ENCODE peak calls at places on chromosomes 5 and 9, in four cellular contexts. P is hypothalamus, G is NCI-H2107, Q is left kidney. D is an unnamed sample.
A peak's percentile ranks its signal among the peaks of the same experiment; 100 is the strongest.

GRCh38 chr5:149685494-149685893 is 44.6 kb upstream of the PPARGC1B start:
- DNase-seq in P (no peak), G (no peak), Q (no peak), D (no peak)

GRCh38 chr9:114155967-114156294 is 594 bp downstream of the COL27A1 start:
- DNase-seq in Q (peak; percentile 48), G (no peak), P (no peak), D (no peak)

GRCh38 chr5:173554989-173555705 is 61.3 kb downstream of the BOD1 start:
- DNase-seq in P (peak; percentile 17), G (no peak), Q (no peak), D (no peak)

GRCh38 chr5:67215592-67216471 is 19.2 kb upstream of the CD180 start:
- DNase-seq in Q (peak; percentile 48), G (no peak), P (no peak), D (peak; percentile 87)

GRCh38 chr5:61790678-61791077 is 458.6 kb downstream of the ZSWIM6 start:
- DNase-seq in P (no peak), G (no peak), Q (no peak), D (no peak)

GRCh38 chr9:109939698-109940342 is 159.8 kb downstream of the PALM2AKAP2 start:
- DNase-seq in Q (no peak), G (no peak), P (no peak), D (no peak)

GRCh38 chr9:132049323-132049882 is 30.3 kb downstream of the MED27 start:
- DNase-seq in Q (no peak), G (no peak), P (no peak), D (no peak)

GRCh38 chr9:82706781-82707180 is 356.2 kb downstream of the RASEF start:
- DNase-seq in Q (no peak), P (no peak), G (no peak), D (no peak)

GRCh38 chr5:62259699-62260220 is 46.2 kb upstream of the KIF2A start:
- DNase-seq in P (no peak), Q (peak; percentile 72), G (no peak), D (no peak)

GRCh38 chr5:17860660-17861315 is 226.5 kb downstream of the TAF11L14 start:
- DNase-seq in P (no peak), G (no peak), Q (no peak), D (no peak)

GRCh38 chr5:1204693-1205242 is 3.4 kb downstream of the SLC6A19 start:
- DNase-seq in G (peak; percentile 44), Q (peak; percentile 95), P (no peak), D (peak; percentile 81)

GRCh38 chr9:121852241-121852640 is 200.8 kb downstream of the DAB2IP start:
- DNase-seq in P (no peak), Q (no peak), G (no peak), D (no peak)

D was measured in OCI-M1.